ENCODE peak calls at places on chromosomes 13 and 19, in eight cellular contexts. M is suprapubic skin; V is IMR-90; D is CD8-positive, alpha-beta T cell; Y is left ventricle myocardium inferior; U is tibial artery; O is aorta; R is osteoblast. P is an unnamed sample.

GRCh38 chr13:47545206-47545605 is 455.9 kb downstream of the SUCLA2 start:
- DNase-seq in D (no peak), R (no peak), O (no peak), V (no peak), U (no peak), Y (no peak), M (no peak), P (no peak)

GRCh38 chr19:42003506-42004294 is 9.7 kb upstream of the ATP1A3 start:
- DNase-seq in V (no peak), R (peak; percentile 54), U (no peak), Y (no peak), O (no peak), M (no peak), D (no peak), P (no peak)

GRCh38 chr19:49773663-49774305 is 7.0 kb downstream of the AP2A1 start:
- DNase-seq in Y (no peak), R (peak; percentile 78), U (no peak), V (no peak), D (no peak), M (no peak), O (no peak), P (no peak)

GRCh38 chr13:39144941-39145533 is 106.8 kb downstream of the NHLRC3 start:
- DNase-seq in D (no peak), Y (peak; percentile 40), O (peak; percentile 51), V (peak; percentile 70), U (peak; percentile 74), M (no peak), R (peak; percentile 87), P (peak; percentile 33)

GRCh38 chr13:20814224-20814910 is 40.6 kb upstream of the EEF1AKMT1 start:
- DNase-seq in R (peak; percentile 30), M (peak; percentile 87), U (peak; percentile 96), V (peak; percentile 96), D (no peak), O (peak; percentile 89), Y (peak; percentile 81), P (peak; percentile 83)

GRCh38 chr13:27569405-27569804 is 50.9 kb downstream of the LNX2 start:
- DNase-seq in Y (no peak), R (no peak), M (no peak), O (no peak), U (no peak), V (no peak), D (no peak), P (no peak)

GRCh38 chr13:28498481-28499115 is 3.7 kb upstream of the FLT1 start:
- DNase-seq in O (no peak), D (no peak), Y (no peak), U (no peak), V (no peak), M (no peak), R (no peak), P (no peak)

GRCh38 chr13:107251321-107251720 is 683.4 kb upstream of the ARGLU1 start:
- DNase-seq in Y (no peak), D (no peak), O (no peak), V (peak; percentile 40), R (no peak), M (no peak), U (no peak), P (no peak)

GRCh38 chr13:75621147-75621546 is 15.0 kb upstream of the LMO7 start:
- DNase-seq in D (no peak), U (no peak), O (no peak), R (no peak), V (peak; percentile 70), M (no peak), Y (no peak), P (no peak)

GRCh38 chr13:99746857-99747710 is 224.5 kb downstream of the ZIC5 start:
- DNase-seq in Y (no peak), D (no peak), U (no peak), M (no peak), R (no peak), V (no peak), O (no peak), P (no peak)

GRCh38 chr19:42270346-42271044 is 1.4 kb downstream of the CIC start:
- DNase-seq in D (peak; percentile 67), R (peak; percentile 98), O (peak; percentile 85), U (peak; percentile 94), Y (no peak), M (peak; percentile 82), V (no peak), P (no peak)

GRCh38 chr13:60572003-60572792 is 175.2 kb downstream of the TDRD3 start:
- DNase-seq in D (no peak), M (no peak), U (no peak), R (no peak), O (no peak), Y (no peak), V (peak; percentile 85), P (no peak)

GRCh38 chr13:29369060-29369743 is 226.3 kb downstream of the SLC7A1 start:
- DNase-seq in Y (no peak), V (peak; percentile 34), U (no peak), R (peak; percentile 78), M (no peak), O (no peak), D (no peak), P (peak; percentile 25)

GRCh38 chr19:19615086-19615485 is 3.4 kb downstream of the PBX4 start:
- DNase-seq in O (no peak), U (no peak), R (peak; percentile 48), M (no peak), V (peak; percentile 46), D (peak; percentile 45), Y (no peak), P (no peak)

GRCh38 chr19:24166055-24166454 is 79.1 kb downstream of the ZNF254 start:
- DNase-seq in D (no peak), M (no peak), Y (no peak), U (no peak), R (no peak), V (peak; percentile 65), O (no peak), P (no peak)
- H3K9me3 ChIP-seq in D (peaks cover 6% of the 10 kb centered on the region), M (peaks cover 50% of the 10 kb centered on the region), Y (peaks cover 57% of the 10 kb centered on the region), U (peaks cover 93% of the 10 kb centered on the region), R (no peaks in the 10 kb centered on the region), V (peaks cover 4% of the 10 kb centered on the region), O (peaks cover 20% of the 10 kb centered on the region), P (no peaks in the 10 kb centered on the region)

GRCh38 chr19:4278460-4278901 is 585 bp upstream of the SHD start:
- DNase-seq in D (no peak), Y (no peak), U (no peak), R (peak; percentile 77), M (no peak), O (no peak), V (no peak), P (peak; percentile 96)

GRCh38 chr19:4279530-4280422 is 710 bp downstream of the SHD start:
- DNase-seq in M (no peak), R (peak; percentile 88), O (no peak), Y (no peak), V (no peak), D (no peak), U (no peak), P (no peak)

GRCh38 chr19:4278010-4278409 is 1.1 kb upstream of the SHD start:
- DNase-seq in M (no peak), Y (no peak), V (no peak), R (peak; percentile 68), D (no peak), O (no peak), U (no peak), P (peak; percentile 62)

GRCh38 chr19:4277051-4277700 is 1.9 kb upstream of the SHD start:
- DNase-seq in D (no peak), R (peak; percentile 86), U (no peak), M (no peak), Y (no peak), O (no peak), V (no peak), P (peak; percentile 94)

DNA sequence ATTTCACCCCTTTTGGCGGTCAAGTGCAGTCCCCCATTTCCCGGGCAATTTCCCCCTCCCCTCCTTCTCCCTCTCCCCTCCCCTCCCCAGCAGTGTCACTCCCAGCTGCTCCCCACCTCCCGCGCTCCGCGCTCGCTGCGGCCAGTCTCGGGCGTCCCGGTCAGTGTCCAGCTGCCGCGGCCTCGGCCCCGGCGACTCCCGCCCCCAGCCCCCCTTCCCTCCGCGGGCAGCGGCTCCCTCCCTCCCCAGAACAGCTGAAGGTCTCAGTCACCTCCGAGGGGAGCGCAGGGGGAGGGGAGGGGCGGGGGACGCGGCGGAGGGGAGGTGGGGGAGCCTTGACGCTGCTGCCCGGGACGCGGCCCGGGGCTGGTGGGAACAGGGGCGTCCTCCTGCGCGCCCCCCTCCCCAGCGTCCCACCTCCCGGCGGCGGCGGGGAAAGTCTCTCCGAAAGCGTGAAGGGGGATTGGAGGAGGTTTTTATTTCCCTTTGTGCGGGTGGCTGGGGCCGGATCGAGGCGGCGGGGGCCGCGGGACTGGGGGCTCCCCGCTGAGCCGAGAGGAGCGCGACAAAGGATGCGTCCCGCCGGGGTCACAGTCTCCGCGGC is at the start of gene SHD:
- DNase-seq in R (peak; percentile 72), M (no peak), U (no peak), V (no peak), Y (no peak), O (no peak), D (no peak), P (peak; percentile 82)
- H3K4me3 ChIP-seq in R (no peak within 1 kb of the TSS), M (peak within 1 kb of the TSS; percentile 29), U (peak within 1 kb of the TSS; percentile 9), V (no peak within 1 kb of the TSS), Y (peak within 1 kb of the TSS; percentile 59), O (no peak within 1 kb of the TSS), D (no peak within 1 kb of the TSS), P (peak within 1 kb of the TSS; percentile 91)

GRCh38 chr19:7527516-7528191 is 5.2 kb downstream of the MCOLN1 start:
- DNase-seq in D (no peak), Y (peak; percentile 61), O (peak; percentile 83), V (no peak), U (no peak), M (no peak), R (no peak), P (no peak)
- H3K36me3 ChIP-seq in D (no peaks in the 10 kb centered on the region), Y (peaks cover 67% of the 10 kb centered on the region), O (no peaks in the 10 kb centered on the region), V (peaks cover 15% of the 10 kb centered on the region), U (peaks cover 82% of the 10 kb centered on the region), M (peaks cover 73% of the 10 kb centered on the region), R (peaks cover 5% of the 10 kb centered on the region), P (no peaks in the 10 kb centered on the region)

GRCh38 chr19:58007285-58007684 is 4.7 kb upstream of the ZNF606 start:
- DNase-seq in Y (no peak), D (no peak), U (no peak), O (no peak), M (no peak), R (no peak), V (no peak), P (peak; percentile 20)
- H3K9me3 ChIP-seq in Y (peaks cover 90% of the 10 kb centered on the region), D (peaks cover 33% of the 10 kb centered on the region), U (peaks cover 92% of the 10 kb centered on the region), O (peaks cover 20% of the 10 kb centered on the region), M (peaks cover 11% of the 10 kb centered on the region), R (peaks cover 3% of the 10 kb centered on the region), V (peaks cover 53% of the 10 kb centered on the region), P (no peaks in the 10 kb centered on the region)

GRCh38 chr13:63010072-63010658 is 1594.5 kb upstream of the PCDH20 start:
- DNase-seq in O (no peak), R (no peak), D (no peak), M (no peak), V (no peak), U (no peak), Y (no peak), P (no peak)
- H3K4me3 ChIP-seq in O (no peak overlapping the region), R (no peak overlapping the region), D (no peak overlapping the region), M (no peak overlapping the region), V (no peak overlapping the region), U (no peak overlapping the region), Y (no peak overlapping the region), P (no peak overlapping the region)

DNA sequence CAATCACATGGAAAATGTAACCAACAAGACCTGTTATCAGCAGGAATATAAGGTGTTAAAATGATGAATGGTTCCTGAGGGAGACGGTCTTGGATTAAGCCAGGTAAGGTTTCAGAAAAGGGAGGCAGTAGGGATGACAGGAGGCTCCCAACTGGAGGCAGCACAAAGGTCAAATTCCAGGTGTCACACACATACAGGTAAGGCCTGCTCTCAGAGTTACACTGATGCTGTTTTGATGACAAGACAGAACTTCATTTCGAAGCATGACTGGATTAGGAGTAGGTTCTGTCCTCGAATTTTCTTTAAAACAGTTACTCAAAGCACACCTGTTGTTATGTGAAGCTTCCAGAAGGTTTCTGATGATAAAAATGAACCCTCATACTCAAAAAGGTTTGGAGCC is 7.4 kb downstream of the MED26 start:
- DNase-seq in O (no peak), U (no peak), V (no peak), Y (no peak), R (no peak), M (no peak), D (no peak), P (no peak)
- H3K36me3 ChIP-seq in O (no peaks in the 10 kb centered on the region), U (peaks cover 10% of the 10 kb centered on the region), V (peaks cover 11% of the 10 kb centered on the region), Y (no peaks in the 10 kb centered on the region), R (peaks cover 27% of the 10 kb centered on the region), M (peaks cover 14% of the 10 kb centered on the region), D (peaks cover 12% of the 10 kb centered on the region), P (no peaks in the 10 kb centered on the region)

P was measured in BE2C.